ENCODE peak calls at places on chromosomes 13 and 19, in seven cellular contexts. E is adipocyte; F is cardiac muscle cell; M is stimulated activated CD4-positive, alpha-beta T cell treated with anti-CD3 and anti-CD28 coated beads, Interleukin-4, amount 100 ng/mL, for 24 hours; B is anterior cingulate cortex; G is ELF-1; W is left ventricle myocardium superior. N is an unnamed sample.

GRCh38 chr19:52749780-52750179 is 14.9 kb upstream of the ZNF611 start:
- DNase-seq in W (no peak), M (no peak), E (no peak), F (no peak), G (no peak), B (no peak), N (no peak)

GRCh38 chr13:39634956-39635355 is 20.5 kb upstream of the COG6 start:
- DNase-seq in E (no peak), G (peak), B (no peak), W (no peak), M (no peak), F (no peak), N (no peak)

GRCh38 chr13:114101325-114101821 is 31.1 kb downstream of the RASA3 start:
- DNase-seq in F (no peak), G (no peak), B (peak), E (no peak), M (no peak), W (peak), N (no peak)

GRCh38 chr13:97125810-97126738 is 96.1 kb upstream of the MBNL2 start:
- DNase-seq in G (no peak), F (peak), B (no peak), E (peak), M (peak), W (peak), N (no peak)

GRCh38 chr19:42311612-42312160 is 1.4 kb upstream of the TMEM145 start:
- DNase-seq in G (peak), M (no peak), B (no peak), F (no peak), E (no peak), W (no peak), N (no peak)

GRCh38 chr19:2544576-2545415 is 68.9 kb downstream of the GADD45B start:
- DNase-seq in W (peak), G (no peak), F (no peak), B (no peak), E (no peak), M (no peak), N (no peak)

GRCh38 chr13:32067149-32067961 is 35.8 kb downstream of the FRY start:
- DNase-seq in G (no peak), W (no peak), B (no peak), M (no peak), F (no peak), E (no peak), N (no peak)

GRCh38 chr19:39031368-39032163 is 783 bp downstream of the FBXO27 start:
- DNase-seq in F (peak), W (peak), M (peak), B (peak), E (peak), G (peak), N (peak)

GRCh38 chr13:51995677-51996551 is 15.3 kb downstream of the ATP7B start:
- DNase-seq in W (peak), F (peak), B (peak), E (peak), M (no peak), G (peak), N (no peak)

GRCh38 chr13:97753942-97754670 is 199.4 kb upstream of the IPO5 start:
- DNase-seq in M (no peak), B (no peak), W (no peak), E (no peak), G (peak), F (no peak), N (no peak)

GRCh38 chr19:29819986-29820385 is 8.2 kb downstream of the CCNE1 start:
- DNase-seq in B (no peak), G (no peak), W (no peak), E (no peak), M (no peak), F (no peak), N (no peak)

GRCh38 chr13:91369432-91369831 is 21.9 kb downstream of the MIR17HG start:
- DNase-seq in M (peak), F (peak), G (no peak), W (no peak), B (no peak), E (no peak), N (no peak)

GRCh38 chr13:47843005-47843404 is 158.1 kb downstream of the SUCLA2 start:
- DNase-seq in E (no peak), M (no peak), F (no peak), B (no peak), W (no peak), G (no peak), N (no peak)

GRCh38 chr19:3852614-3853254 is 16.1 kb downstream of the ZFR2 start:
- DNase-seq in W (no peak), B (no peak), F (peak), M (peak), G (peak), E (peak), N (no peak)

GRCh38 chr13:48403929-48404328 is 9.0 kb downstream of the LPAR6 start:
- DNase-seq in M (no peak), W (no peak), E (no peak), G (no peak), B (no peak), F (no peak), N (no peak)

GRCh38 chr19:20077791-20078463 is at the start of gene ZNF90:
- DNase-seq in W (peak), G (peak), F (peak), E (peak), B (peak), M (peak), N (peak)

GRCh38 chr19:49142866-49143335 is 12.3 kb downstream of the HRC start:
- DNase-seq in W (peak), M (peak), G (peak), E (peak), B (peak), F (peak), N (peak)

GRCh38 chr13:98280176-98280510 is 103.1 kb upstream of the RNF113B start:
- DNase-seq in F (no peak), W (no peak), G (no peak), B (no peak), E (no peak), M (no peak), N (no peak)

GRCh38 chr13:46531953-46532352 is 21.0 kb upstream of the LRCH1 start:
- DNase-seq in G (no peak), B (no peak), E (no peak), F (no peak), M (no peak), W (no peak), N (no peak)

GRCh38 chr13:49113526-49114286 is 106.4 kb upstream of the MLNR start:
- DNase-seq in E (peak), M (no peak), B (no peak), F (peak), G (no peak), W (no peak), N (no peak)

GRCh38 chr13:30186644-30187431 is 120.5 kb downstream of the KATNAL1 start:
- DNase-seq in W (no peak), E (no peak), G (peak), M (no peak), F (no peak), B (no peak), N (peak)

GRCh38 chr13:109642358-109642757 is 144.0 kb downstream of the IRS2 start:
- DNase-seq in M (no peak), E (no peak), G (no peak), W (no peak), B (no peak), F (no peak), N (no peak)

GRCh38 chr13:99981115-99982020 is at the start of gene ZIC2:
- DNase-seq in B (peak), F (peak), M (no peak), W (no peak), G (peak), E (peak), N (no peak)

GRCh38 chr19:2731181-2732117 is 8.4 kb downstream of the SLC39A3 start:
- DNase-seq in F (no peak), G (no peak), M (no peak), E (no peak), B (no peak), W (no peak), N (no peak)

GRCh38 chr13:21674271-21675009 is 3.6 kb downstream of the FGF9 start:
- DNase-seq in B (no peak), M (peak), W (peak), F (no peak), G (peak), E (peak), N (peak)